ENCODE peak calls at places on chromosomes 4 and X, in ten cellular contexts. One of them, this sample, is unnamed.

GRCh38 chr4:122679946-122680345 is 52.6 kb upstream of the BBS12 start:
- DNase-seq in colonic mucosa: no peak
- DNase-seq in NAMALWA: no peak
- DNase-seq in psoas muscle: no peak
- DNase-seq in KBM-7: no peak
- DNase-seq in aorta: no peak
- DNase-seq in ELR: no peak
- DNase-seq in EL: no peak
- DNase-seq in left colon: no peak
- DNase-seq in EH: no peak
- DNase-seq in this sample: no peak

GRCh38 chr4:14022428-14022827 is 394.9 kb upstream of the BOD1L1 start:
- DNase-seq in aorta: no peak
- DNase-seq in KBM-7: no peak
- DNase-seq in psoas muscle: no peak
- DNase-seq in ELR: peak
- DNase-seq in NAMALWA: no peak
- DNase-seq in left colon: no peak
- DNase-seq in EL: peak
- DNase-seq in colonic mucosa: no peak
- DNase-seq in EH: peak
- DNase-seq in this sample: peak

GRCh38 chr4:154030747-154031146 is 241.9 kb upstream of the SFRP2 start:
- DNase-seq in psoas muscle: no peak
- DNase-seq in left colon: no peak
- DNase-seq in KBM-7: no peak
- DNase-seq in EH: no peak
- DNase-seq in NAMALWA: no peak
- DNase-seq in aorta: no peak
- DNase-seq in colonic mucosa: no peak
- DNase-seq in EL: no peak
- DNase-seq in ELR: no peak
- DNase-seq in this sample: peak

GRCh38 chrX:6228720-6229119 is at the start of gene NLGN4X:
- DNase-seq in aorta: no peak
- DNase-seq in EL: no peak
- DNase-seq in psoas muscle: no peak
- DNase-seq in EH: no peak
- DNase-seq in left colon: no peak
- DNase-seq in KBM-7: no peak
- DNase-seq in ELR: no peak
- DNase-seq in colonic mucosa: no peak
- DNase-seq in NAMALWA: no peak
- DNase-seq in this sample: no peak

GRCh38 chr4:70815370-70815769 is 24.3 kb downstream of the GRSF1 start:
- DNase-seq in colonic mucosa: no peak
- DNase-seq in EL: no peak
- DNase-seq in KBM-7: no peak
- DNase-seq in EH: peak
- DNase-seq in left colon: no peak
- DNase-seq in aorta: no peak
- DNase-seq in psoas muscle: no peak
- DNase-seq in ELR: no peak
- DNase-seq in NAMALWA: no peak
- DNase-seq in this sample: no peak

GRCh38 chr4:128635141-128635911 is 174.2 kb upstream of the JADE1 start:
- DNase-seq in aorta: no peak
- DNase-seq in psoas muscle: peak
- DNase-seq in KBM-7: no peak
- DNase-seq in EH: peak
- DNase-seq in ELR: no peak
- DNase-seq in colonic mucosa: no peak
- DNase-seq in EL: no peak
- DNase-seq in NAMALWA: no peak
- DNase-seq in left colon: no peak
- DNase-seq in this sample: peak

GRCh38 chr4:13907255-13907751 is 279.8 kb upstream of the BOD1L1 start:
- DNase-seq in KBM-7: no peak
- DNase-seq in ELR: peak
- DNase-seq in EL: peak
- DNase-seq in NAMALWA: no peak
- DNase-seq in colonic mucosa: no peak
- DNase-seq in EH: peak
- DNase-seq in aorta: no peak
- DNase-seq in left colon: no peak
- DNase-seq in psoas muscle: no peak
- DNase-seq in this sample: peak

GRCh38 chr4:30839583-30840520 is 119.7 kb downstream of the PCDH7 start:
- DNase-seq in left colon: no peak
- DNase-seq in colonic mucosa: no peak
- DNase-seq in EH: no peak
- DNase-seq in psoas muscle: no peak
- DNase-seq in NAMALWA: no peak
- DNase-seq in KBM-7: peak
- DNase-seq in EL: no peak
- DNase-seq in ELR: peak
- DNase-seq in aorta: no peak
- DNase-seq in this sample: peak

GRCh38 chr4:138242076-138242829 is at the start of gene SLC7A11:
- DNase-seq in NAMALWA: peak
- DNase-seq in KBM-7: peak
- DNase-seq in EL: peak
- DNase-seq in ELR: peak
- DNase-seq in EH: peak
- DNase-seq in aorta: no peak
- DNase-seq in colonic mucosa: peak
- DNase-seq in psoas muscle: no peak
- DNase-seq in left colon: peak
- DNase-seq in this sample: peak

GRCh38 chr4:149291463-149291862 is 524.2 kb downstream of the IQCM start:
- DNase-seq in EL: peak
- DNase-seq in psoas muscle: peak
- DNase-seq in EH: peak
- DNase-seq in left colon: no peak
- DNase-seq in colonic mucosa: no peak
- DNase-seq in KBM-7: no peak
- DNase-seq in ELR: peak
- DNase-seq in NAMALWA: no peak
- DNase-seq in aorta: no peak
- DNase-seq in this sample: no peak

GRCh38 chrX:139020793-139021192 is 309.3 kb upstream of the FGF13 start:
- DNase-seq in EH: no peak
- DNase-seq in KBM-7: no peak
- DNase-seq in EL: no peak
- DNase-seq in psoas muscle: no peak
- DNase-seq in aorta: no peak
- DNase-seq in ELR: no peak
- DNase-seq in colonic mucosa: no peak
- DNase-seq in left colon: no peak
- DNase-seq in NAMALWA: no peak
- DNase-seq in this sample: no peak

GRCh38 chrX:44596277-44596676 is 53.6 kb upstream of the FUNDC1 start:
- DNase-seq in EH: no peak
- DNase-seq in psoas muscle: no peak
- DNase-seq in KBM-7: peak
- DNase-seq in EL: no peak
- DNase-seq in aorta: no peak
- DNase-seq in left colon: no peak
- DNase-seq in colonic mucosa: no peak
- DNase-seq in ELR: no peak
- DNase-seq in NAMALWA: no peak
- DNase-seq in this sample: no peak

GRCh38 chr4:67451464-67451863 is 93.8 kb downstream of the CENPC start:
- DNase-seq in colonic mucosa: no peak
- DNase-seq in left colon: no peak
- DNase-seq in EH: no peak
- DNase-seq in EL: peak
- DNase-seq in NAMALWA: no peak
- DNase-seq in aorta: no peak
- DNase-seq in KBM-7: no peak
- DNase-seq in ELR: peak
- DNase-seq in psoas muscle: no peak
- DNase-seq in this sample: no peak

GRCh38 chr4:62324215-62324614 is 1124.1 kb downstream of the ADGRL3 start:
- DNase-seq in EH: no peak
- DNase-seq in psoas muscle: no peak
- DNase-seq in KBM-7: no peak
- DNase-seq in aorta: peak
- DNase-seq in NAMALWA: no peak
- DNase-seq in colonic mucosa: no peak
- DNase-seq in ELR: no peak
- DNase-seq in EL: no peak
- DNase-seq in left colon: no peak
- DNase-seq in this sample: no peak

GRCh38 chr4:189129044-189129443 is 811.6 kb upstream of the FRG1 start:
- DNase-seq in KBM-7: no peak
- DNase-seq in ELR: no peak
- DNase-seq in aorta: no peak
- DNase-seq in EH: no peak
- DNase-seq in EL: no peak
- DNase-seq in psoas muscle: no peak
- DNase-seq in colonic mucosa: no peak
- DNase-seq in left colon: no peak
- DNase-seq in NAMALWA: no peak
- DNase-seq in this sample: no peak

GRCh38 chr4:156169011-156169410 is 215.3 kb upstream of the CTSO start:
- DNase-seq in ELR: peak
- DNase-seq in psoas muscle: no peak
- DNase-seq in left colon: no peak
- DNase-seq in KBM-7: peak
- DNase-seq in NAMALWA: peak
- DNase-seq in EL: peak
- DNase-seq in EH: peak
- DNase-seq in aorta: no peak
- DNase-seq in colonic mucosa: no peak
- DNase-seq in this sample: peak

This sample was measured in RPMI7951.